ENCODE peak calls at places on chromosome 12, in four cellular contexts. One of them, this sample, is unnamed.

GRCh38 chr12:133023566-133023965 is 13.7 kb upstream of the ZNF84 start:
- DNase-seq in adrenal gland: no peak
- DNase-seq in body of pancreas: no peak
- DNase-seq in AG10803: no peak
- DNase-seq in this sample: no peak

GRCh38 chr12:131436922-131437705 is 273.8 kb upstream of the SFSWAP start:
- DNase-seq in adrenal gland: no peak
- DNase-seq in body of pancreas: no peak
- DNase-seq in AG10803: no peak
- DNase-seq in this sample: no peak

GRCh38 chr12:92065018-92065499 is 80.6 kb downstream of the BTG1 start:
- DNase-seq in adrenal gland: peak; percentile 27
- DNase-seq in body of pancreas: peak; percentile 96
- DNase-seq in AG10803: peak; percentile 48
- DNase-seq in this sample: peak; percentile 33

GRCh38 chr12:77667101-77667500 is 163.6 kb upstream of the NAV3 start:
- DNase-seq in adrenal gland: no peak
- DNase-seq in body of pancreas: no peak
- DNase-seq in AG10803: no peak
- DNase-seq in this sample: no peak

GRCh38 chr12:6772331-6772695 is at the start of gene LAG3:
- DNase-seq in adrenal gland: no peak
- DNase-seq in body of pancreas: no peak
- DNase-seq in AG10803: no peak
- DNase-seq in this sample: no peak

GRCh38 chr12:90410962-90411361 is 544.0 kb downstream of the CCER1 start:
- DNase-seq in adrenal gland: no peak
- DNase-seq in body of pancreas: no peak
- DNase-seq in AG10803: no peak
- DNase-seq in this sample: no peak

GRCh38 chr12:11877869-11878780 is 192.6 kb upstream of the BCL2L14 start:
- DNase-seq in adrenal gland: peak; percentile 63
- DNase-seq in body of pancreas: peak; percentile 72
- DNase-seq in AG10803: peak; percentile 66
- DNase-seq in this sample: no peak

GRCh38 chr12:24127919-24128721 is 178.7 kb upstream of the SOX5 start:
- DNase-seq in adrenal gland: no peak
- DNase-seq in body of pancreas: no peak
- DNase-seq in AG10803: no peak
- DNase-seq in this sample: no peak

GRCh38 chr12:112841891-112842290 is 50.3 kb downstream of the RPH3A start:
- DNase-seq in adrenal gland: no peak
- DNase-seq in body of pancreas: no peak
- DNase-seq in AG10803: peak; percentile 6
- DNase-seq in this sample: no peak

GRCh38 chr12:110006115-110006514 is 6.9 kb downstream of the ANKRD13A start:
- DNase-seq in adrenal gland: no peak
- DNase-seq in body of pancreas: no peak
- DNase-seq in AG10803: no peak
- DNase-seq in this sample: no peak

GRCh38 chr12:76020281-76020680 is 11.3 kb downstream of the PHLDA1 start:
- DNase-seq in adrenal gland: peak; percentile 27
- DNase-seq in body of pancreas: peak; percentile 38
- DNase-seq in AG10803: peak; percentile 85
- DNase-seq in this sample: no peak

GRCh38 chr12:67774983-67775587 is 126.5 kb downstream of the DYRK2 start:
- DNase-seq in adrenal gland: no peak
- DNase-seq in body of pancreas: no peak
- DNase-seq in AG10803: no peak
- DNase-seq in this sample: no peak

GRCh38 chr12:98955284-98955683 is 310.2 kb downstream of the APAF1 start:
- DNase-seq in adrenal gland: no peak
- DNase-seq in body of pancreas: peak; percentile 35
- DNase-seq in AG10803: peak; percentile 1
- DNase-seq in this sample: no peak
- TF ChIP-seq CTCF in adrenal gland: no peak
- TF ChIP-seq CTCF in body of pancreas: no peak
- TF ChIP-seq CTCF in AG10803: peak; percentile 37
- TF ChIP-seq CTCF in this sample: no peak

DNA sequence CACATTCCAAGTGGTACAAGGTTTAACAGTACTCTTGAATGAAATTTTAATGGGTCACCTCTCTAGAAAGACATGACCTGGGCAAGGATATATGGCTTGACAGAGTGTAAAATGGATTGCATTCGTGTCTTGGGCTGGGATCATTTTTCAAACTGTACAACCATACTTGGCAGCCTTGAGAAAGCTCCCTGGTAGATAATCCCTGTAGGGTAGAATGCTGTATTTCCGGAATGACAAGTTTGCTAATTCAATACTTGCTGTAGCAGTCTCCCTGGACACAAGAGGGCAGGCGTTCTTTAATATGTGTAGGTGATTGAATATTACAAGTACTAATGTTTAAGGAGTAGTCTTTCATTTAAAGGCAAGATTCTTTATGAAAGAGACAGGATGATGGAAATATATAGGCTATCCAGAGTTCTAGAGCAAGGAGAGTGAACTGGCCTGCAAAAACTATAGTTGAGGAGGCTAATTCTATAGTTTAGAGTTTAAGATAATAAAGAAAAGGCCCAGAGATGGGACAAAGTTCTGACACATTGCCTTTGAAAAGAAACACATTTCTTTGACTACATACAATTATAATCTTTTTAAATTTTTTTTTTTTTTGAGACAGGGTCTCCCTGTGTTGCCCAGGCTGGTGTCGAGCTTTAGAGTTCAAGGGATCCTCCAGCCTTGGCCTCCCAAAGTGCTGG is 53.4 kb downstream of the PLBD1 start:
- DNase-seq in adrenal gland: no peak
- DNase-seq in body of pancreas: peak; percentile 89
- DNase-seq in AG10803: peak; percentile 16
- DNase-seq in this sample: peak; percentile 44
- TF ChIP-seq CTCF in adrenal gland: no peak
- TF ChIP-seq CTCF in body of pancreas: peak; percentile 63
- TF ChIP-seq CTCF in AG10803: peak; percentile 41
- TF ChIP-seq CTCF in this sample: peak; percentile 13

DNA sequence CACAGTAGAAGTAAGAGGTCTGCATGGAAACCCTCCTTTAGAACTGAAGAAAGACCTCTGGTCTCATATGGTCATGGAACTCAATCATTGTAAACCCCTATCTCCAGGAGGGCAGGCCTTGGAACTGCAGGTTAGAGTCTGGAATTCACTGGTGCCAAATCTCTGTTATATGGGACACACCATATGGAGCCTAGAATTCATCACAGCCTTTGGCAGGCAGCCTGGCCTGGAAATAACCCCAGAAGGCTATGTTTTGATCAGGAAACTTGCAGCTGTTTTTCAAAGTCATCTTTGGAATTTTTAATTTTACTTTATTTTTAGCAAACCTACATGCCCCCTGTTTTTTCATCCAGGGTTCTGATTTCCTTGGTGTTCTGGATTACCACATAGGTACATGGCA is 339.3 kb upstream of the TBX3 start:
- DNase-seq in adrenal gland: peak; percentile 34
- DNase-seq in body of pancreas: peak; percentile 12
- DNase-seq in AG10803: peak; percentile 73
- DNase-seq in this sample: no peak
- TF ChIP-seq CTCF in adrenal gland: no peak
- TF ChIP-seq CTCF in body of pancreas: no peak
- TF ChIP-seq CTCF in AG10803: no peak
- TF ChIP-seq CTCF in this sample: no peak

DNA sequence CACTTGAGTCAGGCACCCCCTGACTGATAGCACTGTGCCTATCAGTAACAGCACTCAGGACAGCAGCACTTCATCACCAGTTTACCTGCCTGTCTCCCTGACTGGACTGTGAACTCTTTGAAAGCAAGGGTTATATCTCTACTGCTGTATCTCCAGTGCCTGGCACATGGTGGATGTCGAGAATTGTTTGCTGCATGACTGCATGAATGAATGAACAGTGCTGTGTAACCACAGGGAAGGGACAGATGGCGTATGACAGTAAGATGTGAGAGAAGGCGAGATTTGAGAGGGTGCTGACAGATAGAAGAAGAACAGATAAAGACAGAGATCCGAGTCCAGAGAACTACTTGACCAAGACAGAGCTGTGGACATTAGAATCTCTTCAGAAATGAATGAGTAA is 29.7 kb downstream of the BRAP start:
- DNase-seq in adrenal gland: no peak
- DNase-seq in body of pancreas: no peak
- DNase-seq in AG10803: no peak
- DNase-seq in this sample: no peak
- TF ChIP-seq CTCF in adrenal gland: no peak
- TF ChIP-seq CTCF in body of pancreas: no peak
- TF ChIP-seq CTCF in AG10803: no peak
- TF ChIP-seq CTCF in this sample: no peak

GRCh38 chr12:126262829-126263228 is 1197.6 kb downstream of the AACS start:
- DNase-seq in adrenal gland: no peak
- DNase-seq in body of pancreas: no peak
- DNase-seq in AG10803: no peak
- DNase-seq in this sample: no peak
- TF ChIP-seq CTCF in adrenal gland: no peak
- TF ChIP-seq CTCF in body of pancreas: no peak
- TF ChIP-seq CTCF in AG10803: no peak
- TF ChIP-seq CTCF in this sample: no peak

GRCh38 chr12:128571906-128572305 is 251.9 kb downstream of the SLC15A4 start:
- DNase-seq in adrenal gland: no peak
- DNase-seq in body of pancreas: no peak
- DNase-seq in AG10803: no peak
- DNase-seq in this sample: no peak
- TF ChIP-seq CTCF in adrenal gland: no peak
- TF ChIP-seq CTCF in body of pancreas: no peak
- TF ChIP-seq CTCF in AG10803: no peak
- TF ChIP-seq CTCF in this sample: no peak

GRCh38 chr12:48937170-48937569 is 11.9 kb upstream of the FKBP11 start:
- DNase-seq in adrenal gland: no peak
- DNase-seq in body of pancreas: no peak
- DNase-seq in AG10803: no peak
- DNase-seq in this sample: no peak
- TF ChIP-seq CTCF in adrenal gland: no peak
- TF ChIP-seq CTCF in body of pancreas: no peak
- TF ChIP-seq CTCF in AG10803: peak; percentile 5
- TF ChIP-seq CTCF in this sample: no peak

DNA sequence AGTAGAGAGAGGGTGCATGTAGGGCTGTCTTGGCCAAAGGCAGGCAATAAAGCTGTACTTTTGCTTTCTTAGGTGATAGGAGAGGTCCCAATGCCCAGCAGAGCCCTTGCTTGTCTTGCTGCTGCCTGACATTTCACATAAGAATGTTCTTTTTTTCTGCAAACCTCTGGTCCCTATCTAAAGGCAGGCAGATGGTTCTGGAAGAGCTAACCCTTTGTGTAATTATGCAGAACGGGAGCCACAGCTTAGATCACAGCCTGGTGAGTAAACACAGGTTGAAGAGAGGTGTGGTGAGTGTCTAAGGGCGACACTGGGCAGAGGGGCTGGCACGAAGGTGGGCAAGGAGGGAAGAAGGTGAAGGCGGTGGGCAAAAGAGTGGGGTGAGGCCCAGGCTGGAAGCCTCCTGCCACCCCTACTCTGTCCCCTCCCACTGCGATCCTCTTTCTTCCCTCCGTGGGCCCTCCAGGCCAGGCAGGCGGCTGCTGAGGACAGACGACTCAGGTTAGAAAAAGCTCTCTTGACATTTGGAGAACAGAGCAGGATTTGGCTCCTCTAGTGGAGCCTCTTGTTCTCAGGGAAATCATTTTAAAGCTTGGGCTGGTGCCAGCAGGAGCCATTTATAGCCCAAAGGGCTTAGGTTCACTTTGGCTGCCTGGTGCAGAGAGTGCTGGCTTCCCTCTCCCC is 42.8 kb downstream of the PRMT8 start:
- DNase-seq in adrenal gland: no peak
- DNase-seq in body of pancreas: peak; percentile 12
- DNase-seq in AG10803: no peak
- DNase-seq in this sample: peak; percentile 59
- TF ChIP-seq CTCF in adrenal gland: no peak
- TF ChIP-seq CTCF in body of pancreas: no peak
- TF ChIP-seq CTCF in AG10803: no peak
- TF ChIP-seq CTCF in this sample: no peak

DNA sequence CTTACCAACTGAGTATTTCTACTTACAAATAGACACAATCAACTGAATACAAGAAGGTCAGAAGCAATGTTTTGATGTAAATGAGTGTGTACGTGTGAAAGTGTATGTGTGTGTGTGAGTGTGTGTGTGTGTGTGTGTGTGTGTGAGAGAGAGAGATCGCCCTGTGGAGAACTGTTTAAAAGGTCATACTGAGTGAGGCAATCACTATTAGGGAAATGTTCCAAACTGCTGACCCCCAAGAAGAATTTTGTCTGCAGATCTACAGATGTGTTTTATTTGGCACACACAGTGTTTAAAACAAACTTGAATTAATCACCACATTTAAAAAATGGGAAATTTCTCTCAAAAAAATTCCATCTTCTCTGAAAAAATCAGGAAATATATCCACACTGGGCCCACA is 1069.1 kb downstream of the SLC6A15 start:
- DNase-seq in adrenal gland: no peak
- DNase-seq in body of pancreas: no peak
- DNase-seq in AG10803: peak; percentile 32
- DNase-seq in this sample: no peak
- TF ChIP-seq CTCF in adrenal gland: no peak
- TF ChIP-seq CTCF in body of pancreas: no peak
- TF ChIP-seq CTCF in AG10803: no peak
- TF ChIP-seq CTCF in this sample: no peak

DNA sequence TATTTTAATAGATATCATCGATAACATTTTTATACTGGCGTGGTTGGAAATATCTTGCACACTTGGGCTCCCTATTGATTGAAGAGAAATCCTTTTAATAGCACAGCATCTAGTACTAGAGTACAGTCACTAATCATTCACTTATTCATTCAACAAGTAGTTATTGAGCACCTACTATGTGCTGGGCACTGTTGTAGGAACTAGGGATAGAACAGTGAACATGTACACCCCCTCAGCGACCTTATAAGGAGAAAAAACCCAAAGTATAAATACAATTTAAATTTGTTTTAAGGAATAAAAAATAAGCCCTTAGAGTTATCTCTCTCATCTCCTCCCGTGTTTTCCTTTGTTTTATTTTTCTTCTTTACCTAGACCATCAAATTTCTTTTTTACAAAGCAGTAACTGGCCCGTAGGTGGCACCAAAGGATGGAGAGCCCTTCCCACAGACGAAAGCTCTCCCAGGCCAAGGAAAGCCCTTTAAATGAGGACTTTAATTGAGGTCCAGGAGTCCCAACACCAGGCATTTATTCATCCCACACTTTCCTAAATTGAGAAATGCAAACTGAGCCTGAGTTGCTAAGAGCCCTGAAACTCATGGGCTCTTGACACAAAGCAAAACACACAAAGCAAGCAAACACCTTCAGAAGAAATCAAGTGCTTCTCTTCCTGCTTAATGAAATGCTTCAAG is 29.0 kb downstream of the PEBP1 start:
- DNase-seq in adrenal gland: peak; percentile 31
- DNase-seq in body of pancreas: peak; percentile 26
- DNase-seq in AG10803: peak; percentile 24
- DNase-seq in this sample: peak; percentile 36
- TF ChIP-seq CTCF in adrenal gland: peak; percentile 54
- TF ChIP-seq CTCF in body of pancreas: peak; percentile 23
- TF ChIP-seq CTCF in AG10803: peak; percentile 62
- TF ChIP-seq CTCF in this sample: no peak

This sample was measured in lung.